ENCODE peak calls at places on chromosomes 6 and 20, in four cellular contexts. L is adrenal gland, K is suprapubic skin, V is endothelial cell of umbilical vein. C is an unnamed sample.

GRCh38 chr6:13273931-13274706 is 54.2 kb downstream of the TBC1D7 start:
- DNase-seq in L (no peak), K (no peak), V (no peak), C (peak)

GRCh38 chr6:131379951-131380350 is 193.1 kb upstream of the ARG1 start:
- DNase-seq in L (no peak), K (no peak), V (no peak), C (no peak)

GRCh38 chr6:48472121-48472520 is 361.1 kb upstream of the PTCHD4 start:
- DNase-seq in L (no peak), K (no peak), V (no peak), C (no peak)

GRCh38 chr6:130681028-130681427 is 146.2 kb upstream of the SMLR1 start:
- DNase-seq in L (no peak), K (no peak), V (peak), C (no peak)

GRCh38 chr6:5506575-5506974 is 245.3 kb downstream of the FARS2 start:
- DNase-seq in L (no peak), K (no peak), V (no peak), C (no peak)

GRCh38 chr6:119240257-119241123 is 109.1 kb downstream of the MAN1A1 start:
- DNase-seq in L (no peak), K (no peak), V (no peak), C (no peak)

GRCh38 chr20:50636601-50637539 is 54.5 kb downstream of the RIPOR3 start:
- DNase-seq in L (no peak), K (no peak), V (no peak), C (no peak)

GRCh38 chr6:28525496-28526039 is at the start of gene GPX5:
- DNase-seq in L (no peak), K (no peak), V (no peak), C (no peak)

GRCh38 chr6:147549531-147549930 is 41.0 kb downstream of the SAMD5 start:
- DNase-seq in L (no peak), K (no peak), V (no peak), C (no peak)

GRCh38 chr6:21992178-21992967 is 304.5 kb downstream of the PRL start:
- DNase-seq in L (no peak), K (no peak), V (no peak), C (no peak)

GRCh38 chr6:10347561-10348327 is 67.1 kb downstream of the TFAP2A start:
- DNase-seq in L (no peak), K (no peak), V (no peak), C (no peak)

GRCh38 chr6:165701005-165701404 is 38.0 kb upstream of the PDE10A start:
- DNase-seq in L (no peak), K (no peak), V (no peak), C (no peak)

GRCh38 chr20:37938181-37938775 is 35.4 kb downstream of the VSTM2L start:
- DNase-seq in L (no peak), K (no peak), V (no peak), C (no peak)

GRCh38 chr20:59518881-59519706 is 85.2 kb upstream of the PHACTR3 start:
- DNase-seq in L (peak), K (no peak), V (peak), C (no peak)

GRCh38 chr6:1391692-1392309 is 2.4 kb downstream of the FOXF2 start:
- DNase-seq in L (no peak), K (no peak), V (no peak), C (no peak)

GRCh38 chr6:136696238-136696637 is 96.0 kb downstream of the MAP3K5 start:
- DNase-seq in L (peak), K (no peak), V (no peak), C (no peak)
- TF ChIP-seq POLR2A in L (peak), K (no peak), V (no peak), C (no peak)

DNA sequence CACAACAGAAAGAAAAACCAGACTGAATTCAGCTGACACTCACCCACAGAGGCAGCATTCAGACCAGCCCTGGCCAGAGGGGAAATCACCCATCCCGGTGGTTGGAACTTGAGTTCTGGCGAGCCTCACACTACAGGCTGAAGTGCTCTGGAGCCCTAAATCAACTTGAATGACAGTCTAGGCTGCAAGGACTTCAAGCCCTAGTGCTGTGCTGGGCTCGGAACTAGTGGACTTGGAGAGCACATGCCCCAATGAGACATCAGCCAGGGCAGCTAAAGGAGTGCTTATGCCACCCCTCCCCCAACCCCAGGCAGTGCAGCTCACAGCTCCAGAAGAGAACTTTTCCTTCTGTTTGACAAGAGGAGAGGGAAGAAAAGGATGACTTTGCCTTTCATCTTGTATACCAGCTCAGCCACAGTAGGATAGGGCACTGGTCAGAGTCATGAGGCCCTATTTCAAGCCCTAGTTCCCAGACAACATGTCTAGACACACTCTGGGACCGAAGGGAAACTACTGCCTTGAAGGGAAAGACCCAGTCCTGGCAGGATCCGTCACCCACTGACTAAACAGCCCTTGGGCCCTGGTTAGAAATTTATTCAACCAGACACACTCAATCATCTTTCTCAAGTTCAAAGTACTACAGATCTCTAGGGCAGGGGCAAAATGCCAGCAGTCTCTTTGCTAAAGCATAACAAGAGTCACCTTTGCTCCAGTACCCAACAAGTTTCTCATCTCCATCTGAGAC is 43.2 kb upstream of the PNRC1 start:
- DNase-seq in L (no peak), K (no peak), V (no peak), C (no peak)
- TF ChIP-seq POLR2A in L (no peak), K (no peak), V (no peak), C (no peak)

GRCh38 chr6:152959333-152959732 is 23.5 kb downstream of the FBXO5 start:
- DNase-seq in L (no peak), K (no peak), V (no peak), C (no peak)
- TF ChIP-seq POLR2A in L (no peak), K (no peak), V (no peak), C (no peak)

GRCh38 chr20:1468117-1468624 is 1.5 kb upstream of the NSFL1C start:
- DNase-seq in L (no peak), K (no peak), V (no peak), C (no peak)
- TF ChIP-seq POLR2A in L (no peak), K (no peak), V (no peak), C (no peak)

GRCh38 chr20:53597521-53598120 is 4.0 kb upstream of the ZNF217 start:
- DNase-seq in L (no peak), K (peak), V (no peak), C (no peak)

GRCh38 chr20:53598140-53599038 is 4.8 kb upstream of the ZNF217 start:
- DNase-seq in L (no peak), K (peak), V (no peak), C (peak)

GRCh38 chr20:53597085-53597482 is 3.4 kb upstream of the ZNF217 start:
- DNase-seq in L (no peak), K (no peak), V (no peak), C (no peak)

GRCh38 chr20:53595018-53595378 is 1.4 kb upstream of the ZNF217 start:
- DNase-seq in L (no peak), K (no peak), V (peak), C (no peak)

DNA sequence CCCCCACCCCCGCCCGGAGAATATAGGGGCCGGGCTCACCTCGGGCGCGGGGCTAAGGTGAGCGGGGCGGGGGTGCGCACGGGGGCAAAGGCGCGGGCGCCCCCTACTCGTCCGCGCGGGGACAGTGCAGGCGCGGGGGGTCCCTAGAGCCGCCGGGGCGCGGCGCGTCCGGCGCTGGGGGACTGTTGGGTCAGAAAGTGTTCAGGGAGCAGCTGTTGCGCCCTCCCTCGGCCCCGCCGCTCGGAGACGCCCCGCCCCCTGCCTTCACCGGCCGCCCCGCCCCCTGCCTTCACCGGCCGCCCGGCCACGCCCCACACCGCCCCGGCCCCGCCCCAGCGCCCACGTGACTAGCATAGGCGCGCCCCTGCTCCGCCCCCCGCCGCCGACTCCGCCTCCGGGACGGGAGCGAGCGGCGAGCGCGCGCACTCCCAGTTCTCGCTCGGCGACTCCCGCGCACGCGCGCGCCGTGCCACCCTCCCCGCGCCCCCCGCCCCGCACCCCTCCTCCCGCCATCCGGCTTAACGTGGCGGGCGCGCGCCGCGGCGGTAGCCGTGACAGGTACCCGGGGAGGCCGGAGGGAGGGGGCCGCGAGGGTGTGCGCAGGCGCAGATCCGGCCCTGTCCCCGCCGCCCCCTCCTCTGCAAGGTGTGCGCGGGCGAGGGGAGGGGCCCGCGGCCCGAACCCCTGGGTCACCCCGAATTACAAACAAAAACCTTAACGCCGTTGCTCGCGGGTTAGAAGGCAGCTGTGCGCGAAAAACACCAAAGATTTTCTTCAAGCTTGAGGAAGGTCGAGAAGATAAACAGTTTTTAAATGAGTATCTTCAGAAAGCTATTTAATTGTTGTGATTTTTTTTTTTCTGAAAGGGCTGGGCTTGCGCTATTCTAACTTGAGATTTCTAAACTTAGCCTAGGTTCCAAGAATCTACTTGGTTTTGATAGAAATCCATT is 704 bp upstream of the ZNF217 start:
- DNase-seq in L (peak), K (peak), V (peak), C (peak)
- TF ChIP-seq POLR2A in L (peak), K (peak), V (no peak), C (peak)

GRCh38 chr6:52641388-52641787 is 29.5 kb upstream of the TMEM14A start:
- DNase-seq in L (no peak), K (no peak), V (no peak), C (no peak)

GRCh38 chr6:52642381-52642780 is 28.5 kb upstream of the TMEM14A start:
- DNase-seq in L (no peak), K (no peak), V (no peak), C (no peak)

GRCh38 chr6:52640916-52641315 is 30.0 kb upstream of the TMEM14A start:
- DNase-seq in L (no peak), K (no peak), V (no peak), C (no peak)

GRCh38 chr6:52643158-52643557 is 27.8 kb upstream of the TMEM14A start:
- DNase-seq in L (no peak), K (no peak), V (no peak), C (no peak)

DNA sequence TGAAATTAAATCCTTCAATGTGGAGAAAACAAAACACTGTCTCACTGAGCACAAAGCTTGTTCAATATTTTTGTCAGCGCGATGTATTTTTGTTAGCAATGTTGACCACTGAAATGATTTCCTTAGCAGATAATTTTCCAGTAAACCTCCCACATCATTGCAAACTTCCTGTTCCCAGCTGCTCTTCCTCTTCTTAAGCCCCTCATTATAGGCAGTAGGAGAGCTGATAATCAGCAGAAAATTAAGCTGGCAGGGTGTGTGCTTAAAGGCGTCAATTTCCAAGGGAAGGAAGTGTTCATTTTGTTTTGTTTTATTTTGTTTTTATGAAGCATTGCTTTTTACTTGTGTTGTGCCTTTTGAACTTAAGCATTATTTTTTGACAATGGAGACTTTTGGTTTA is 29.1 kb upstream of the TMEM14A start:
- DNase-seq in L (no peak), K (no peak), V (peak), C (no peak)
- TF ChIP-seq POLR2A in L (no peak), K (no peak), V (no peak), C (no peak)

DNA sequence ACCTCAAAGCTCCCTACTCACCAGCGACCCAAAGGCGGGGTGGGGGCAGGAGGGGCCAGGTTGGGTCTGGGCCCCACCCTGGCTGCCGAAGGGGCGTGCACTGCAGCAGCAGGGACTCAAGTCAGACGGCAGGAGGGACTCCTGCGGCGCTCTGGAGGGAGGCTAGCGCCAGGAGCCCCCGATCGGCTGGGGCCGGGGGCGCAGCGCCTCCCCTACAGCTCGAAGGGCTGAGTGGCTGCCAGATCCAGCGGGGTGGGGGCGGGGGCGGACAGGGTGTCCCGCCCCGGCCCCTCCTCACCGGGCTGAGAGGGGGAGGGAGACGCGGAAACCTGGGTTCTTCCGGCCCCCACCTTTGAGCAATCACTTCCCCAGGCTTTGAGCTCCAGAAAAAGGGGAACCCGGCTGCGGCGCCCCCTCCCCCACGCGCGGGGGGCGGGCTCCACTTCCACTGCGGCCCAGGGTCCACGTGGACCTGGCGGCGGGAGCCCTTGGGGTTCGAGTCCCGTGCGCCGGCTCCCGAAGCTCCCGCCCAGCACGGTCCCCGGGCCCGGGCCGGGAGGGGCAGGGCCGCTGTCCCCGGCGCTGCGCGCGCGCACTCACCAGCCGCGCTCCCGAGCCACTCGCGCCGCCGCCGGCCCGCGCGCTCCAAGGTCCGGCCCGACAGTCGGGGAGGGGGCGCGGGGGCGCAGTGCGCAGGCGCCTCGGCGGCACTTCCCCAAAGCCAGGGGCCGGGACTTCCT is at the start of gene RGS19:
- DNase-seq in L (peak), K (peak), V (peak), C (peak)
- TF ChIP-seq POLR2A in L (no peak), K (no peak), V (peak), C (no peak)

DNA sequence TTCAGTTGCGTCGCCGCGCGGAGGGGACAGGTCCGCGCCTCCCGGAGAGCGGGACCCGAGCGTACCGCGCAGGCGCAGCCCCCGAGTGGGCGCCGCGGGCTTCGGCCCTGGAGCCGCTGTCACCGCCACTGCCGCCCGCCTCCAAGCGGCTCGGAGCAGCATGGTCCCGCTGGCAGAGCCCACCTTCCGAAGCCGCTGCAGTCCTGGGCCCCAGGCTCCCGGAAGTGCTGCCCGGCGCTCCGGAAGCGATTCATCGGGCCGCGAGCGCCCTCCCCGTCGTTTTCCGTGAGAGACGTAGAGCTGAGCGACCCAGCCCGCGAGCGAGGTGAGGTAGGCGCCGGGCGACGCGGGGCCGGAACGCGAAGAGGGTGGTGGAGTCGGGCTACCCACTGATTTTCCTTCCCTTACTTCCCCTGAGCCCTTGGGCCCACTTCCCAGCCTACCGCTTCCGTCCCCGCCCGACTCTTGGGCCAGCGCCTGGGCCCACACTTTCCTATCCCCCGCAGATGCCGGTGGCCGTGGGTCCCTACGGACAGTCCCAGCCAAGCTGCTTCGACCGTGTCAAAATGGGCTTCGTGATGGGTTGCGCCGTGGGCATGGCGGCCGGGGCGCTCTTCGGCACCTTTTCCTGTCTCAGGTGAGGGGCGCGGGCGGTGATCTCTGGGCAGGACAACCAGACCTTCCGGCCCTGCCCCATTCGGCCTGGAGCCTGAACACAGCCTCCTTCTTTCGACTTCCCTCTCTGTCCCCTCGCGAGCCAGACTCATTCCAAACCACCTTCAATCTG is at the start of the genes NFS1 and ROMO1:
- DNase-seq in L (peak), K (peak), V (peak), C (peak)
- TF ChIP-seq POLR2A in L (peak), K (peak), V (peak), C (peak)

GRCh38 chr20:400451-401275 is 7.4 kb upstream of the RBCK1 start:
- DNase-seq in L (no peak), K (no peak), V (no peak), C (no peak)
- TF ChIP-seq POLR2A in L (no peak), K (no peak), V (no peak), C (no peak)